ENCODE peak calls at places on chromosomes 13 and 19, in six cellular contexts. J is breast epithelium, D is left ventricle myocardium inferior, P is adipocyte, G is lower lobe of right lung, R is tibial artery. C is an unnamed sample.

GRCh38 chr19:32887572-32887971 is 18.0 kb upstream of the SLC7A9 start:
- DNase-seq in R (no peak), G (no peak), D (no peak), P (no peak), J (no peak), C (no peak)

GRCh38 chr19:35447870-35448492 is at the start of gene FFAR2:
- DNase-seq in D (no peak), J (no peak), P (no peak), R (no peak), G (no peak), C (no peak)

GRCh38 chr13:51825165-51825592 is 19.8 kb downstream of the TMEM272 start:
- DNase-seq in G (no peak), D (no peak), J (no peak), P (peak; percentile 52), R (no peak), C (no peak)

GRCh38 chr19:1237027-1237659 is 662 bp downstream of the CBARP start:
- DNase-seq in G (no peak), P (peak; percentile 56), R (no peak), J (no peak), D (no peak), C (no peak)

GRCh38 chr19:7799640-7800355 is 30.2 kb upstream of the EVI5L start:
- DNase-seq in J (no peak), R (peak; percentile 44), D (peak; percentile 52), G (peak; percentile 83), P (peak; percentile 95), C (peak; percentile 54)

GRCh38 chr13:78655906-78656305 is 3.0 kb downstream of the OBI1 start:
- DNase-seq in G (no peak), D (no peak), J (no peak), P (no peak), R (no peak), C (no peak)

GRCh38 chr13:99572131-99572530 is 70.9 kb downstream of the TM9SF2 start:
- DNase-seq in P (peak; percentile 80), G (no peak), D (no peak), J (no peak), R (no peak), C (no peak)

GRCh38 chr13:107347641-107348369 is 779.9 kb upstream of the ARGLU1 start:
- DNase-seq in P (peak; percentile 56), R (no peak), D (no peak), G (no peak), J (no peak), C (no peak)

GRCh38 chr19:21328402-21328801 is 808 bp downstream of the ZNF708 start:
- DNase-seq in P (peak; percentile 31), J (no peak), G (no peak), D (no peak), R (no peak), C (no peak)

GRCh38 chr19:47663435-47663910 is 49.7 kb upstream of the EHD2 start:
- DNase-seq in R (no peak), G (no peak), D (no peak), J (no peak), P (peak; percentile 93), C (no peak)

GRCh38 chr13:88376762-88377388 is 705.7 kb downstream of the SLITRK5 start:
- DNase-seq in J (no peak), R (no peak), G (no peak), P (no peak), D (no peak), C (no peak)

GRCh38 chr13:42239644-42240043 is 32.3 kb upstream of the AKAP11 start:
- DNase-seq in J (no peak), P (peak; percentile 9), G (no peak), R (no peak), D (no peak), C (no peak)

GRCh38 chr13:36616706-36617105 is 57.1 kb upstream of the SERTM1 start:
- DNase-seq in G (no peak), D (no peak), R (no peak), P (no peak), J (no peak), C (no peak)

GRCh38 chr19:2546128-2547032 is 70.5 kb downstream of the GADD45B start:
- DNase-seq in G (peak; percentile 93), R (peak; percentile 87), D (peak; percentile 90), P (no peak), J (peak; percentile 82), C (no peak)

GRCh38 chr13:41061914-41062837 is 867 bp downstream of the WBP4 start:
- DNase-seq in J (no peak), G (no peak), P (peak; percentile 90), R (no peak), D (no peak), C (no peak)

GRCh38 chr13:98921015-98921414 is 56.8 kb downstream of the DOCK9 start:
- DNase-seq in G (no peak), D (no peak), J (no peak), R (no peak), P (no peak), C (no peak)

GRCh38 chr19:17090501-17091074 is 15.0 kb downstream of the MYO9B start:
- DNase-seq in D (no peak), R (no peak), J (no peak), P (no peak), G (no peak), C (no peak)

GRCh38 chr13:102598061-102598460 is 1.3 kb downstream of the TPP2 start:
- DNase-seq in P (peak; percentile 20), R (no peak), G (no peak), D (no peak), J (no peak), C (no peak)

GRCh38 chr19:34182125-34182524 is 9.8 kb downstream of the LSM14A start:
- DNase-seq in D (no peak), J (no peak), P (no peak), R (no peak), G (no peak), C (no peak)

GRCh38 chr19:46678110-46678732 is 17.2 kb upstream of the DACT3 start:
- DNase-seq in R (no peak), D (no peak), G (no peak), J (no peak), P (peak; percentile 15), C (peak; percentile 56)

GRCh38 chr13:38687246-38688229 is 661 bp downstream of the FREM2 start:
- DNase-seq in D (no peak), P (no peak), G (peak; percentile 54), R (no peak), J (no peak), C (peak; percentile 44)

GRCh38 chr13:46184277-46184699 is 2.3 kb upstream of the LCP1 start:
- DNase-seq in R (no peak), J (no peak), G (peak; percentile 62), D (peak; percentile 22), P (no peak), C (peak; percentile 46)

GRCh38 chr13:34863360-34864135 is 78.5 kb upstream of the NBEA start:
- DNase-seq in G (no peak), P (peak; percentile 92), J (no peak), R (no peak), D (no peak), C (peak; percentile 19)

GRCh38 chr19:1621021-1621420 is 15.8 kb upstream of the UQCR11 start:
- DNase-seq in J (no peak), G (no peak), P (no peak), R (no peak), D (no peak), C (no peak)

GRCh38 chr19:21585491-21585890 is 80.1 kb downstream of the ZNF429 start:
- DNase-seq in R (no peak), G (no peak), D (no peak), P (no peak), J (no peak), C (no peak)

GRCh38 chr19:5694167-5694951 is 4.3 kb downstream of the RPL36 start:
- DNase-seq in G (no peak), D (no peak), R (no peak), P (no peak), J (no peak), C (no peak)

GRCh38 chr13:112113355-112113754 is 46.4 kb downstream of the SOX1 start:
- DNase-seq in P (no peak), D (no peak), R (no peak), G (no peak), J (no peak), C (no peak)

GRCh38 chr19:8884416-8884815 is 52.2 kb downstream of the MBD3L1 start:
- DNase-seq in R (no peak), J (no peak), P (no peak), G (no peak), D (no peak), C (no peak)

GRCh38 chr19:8887364-8887763 is 55.2 kb downstream of the MBD3L1 start:
- DNase-seq in G (no peak), D (no peak), R (no peak), J (no peak), P (no peak), C (no peak)

GRCh38 chr19:8893419-8893818 is 61.2 kb downstream of the MBD3L1 start:
- DNase-seq in J (no peak), R (no peak), G (no peak), P (no peak), D (no peak), C (no peak)

DNA sequence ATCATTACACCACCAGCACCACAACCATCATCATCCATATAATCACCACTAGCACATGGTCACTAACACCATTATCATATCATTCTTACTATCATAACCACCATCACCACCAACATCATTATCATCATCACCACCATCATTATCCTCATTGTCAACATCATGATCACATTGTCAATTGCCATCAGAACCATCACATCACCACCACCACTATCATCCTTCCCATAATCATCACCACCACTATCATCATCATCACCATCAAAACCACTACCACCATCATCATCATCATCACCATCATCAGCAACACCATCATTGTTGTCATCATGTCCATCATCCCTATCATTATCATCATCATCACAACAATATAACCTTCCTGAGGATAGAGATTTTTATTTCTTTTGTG is 58.1 kb downstream of the MBD3L1 start:
- DNase-seq in P (no peak), R (no peak), G (no peak), D (no peak), J (no peak), C (no peak)
- H3K9me3 ChIP-seq in P (peaks cover 9% of the 10 kb centered on the region), R (no peaks in the 10 kb centered on the region), G (no peaks in the 10 kb centered on the region), D (peaks cover 4% of the 10 kb centered on the region), J (no peaks in the 10 kb centered on the region), C (no peaks in the 10 kb centered on the region)

GRCh38 chr19:54532528-54532927 is 29.9 kb downstream of the LAIR2 start:
- DNase-seq in D (no peak), G (no peak), J (no peak), P (no peak), R (no peak), C (no peak)
- H3K9me3 ChIP-seq in D (no peaks in the 10 kb centered on the region), G (no peaks in the 10 kb centered on the region), J (no peaks in the 10 kb centered on the region), P (no peaks in the 10 kb centered on the region), R (no peaks in the 10 kb centered on the region), C (no peaks in the 10 kb centered on the region)

DNA sequence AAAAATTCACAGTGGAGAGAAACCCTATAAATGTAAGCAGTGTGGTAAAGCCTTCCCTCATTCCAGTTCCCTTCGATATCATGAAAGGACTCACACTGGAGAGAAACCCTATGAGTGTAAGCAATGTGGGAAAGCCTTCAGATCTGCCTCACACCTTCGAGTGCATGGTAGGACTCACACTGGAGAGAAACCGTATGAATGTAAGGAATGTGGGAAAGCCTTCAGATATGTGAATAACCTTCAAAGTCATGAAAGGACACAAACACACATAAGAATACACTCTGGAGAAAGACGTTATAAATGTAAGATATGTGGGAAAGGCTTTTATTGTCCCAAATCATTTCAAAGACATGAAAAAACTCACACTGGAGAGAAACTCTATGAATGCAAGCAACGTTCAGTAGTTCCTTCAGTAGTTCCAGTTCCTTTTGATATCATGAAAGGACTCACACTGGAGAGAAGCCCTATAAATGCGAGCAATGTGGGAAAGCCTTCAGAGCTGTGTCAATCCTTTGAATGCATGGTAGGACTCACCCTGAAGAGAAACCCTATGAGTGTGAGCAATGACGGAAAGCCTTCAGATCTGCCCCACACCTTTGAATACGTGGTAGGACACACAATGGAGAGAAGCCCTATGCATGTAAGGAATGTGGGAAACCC is 16.1 kb upstream of the ZNF439 start:
- DNase-seq in G (no peak), D (no peak), R (no peak), J (no peak), P (no peak), C (no peak)
- H3K9me3 ChIP-seq in G (peaks cover 43% of the 10 kb centered on the region), D (peaks cover 93% of the 10 kb centered on the region), R (peaks cover 82% of the 10 kb centered on the region), J (peaks cover 72% of the 10 kb centered on the region), P (peaks cover 84% of the 10 kb centered on the region), C (peaks cover 41% of the 10 kb centered on the region)

GRCh38 chr19:57004418-57004817 is 115.4 kb upstream of the USP29 start:
- DNase-seq in R (no peak), G (no peak), J (no peak), P (no peak), D (no peak), C (no peak)
- H3K9me3 ChIP-seq in R (peaks cover 19% of the 10 kb centered on the region), G (peaks cover 4% of the 10 kb centered on the region), J (peaks cover 24% of the 10 kb centered on the region), P (no peaks in the 10 kb centered on the region), D (peaks cover 14% of the 10 kb centered on the region), C (no peaks in the 10 kb centered on the region)

C was measured in SJCRH30.